ENCODE peak calls at places on chromosome 11, in five cellular contexts. H, F, L, O and D are unnamed samples.

GRCh38 chr11:76810151-76810853 is 27.1 kb downstream of the TSKU start:
- DNase-seq in H (no peak), F (no peak), L (peak), O (no peak), D (no peak)

GRCh38 chr11:17369685-17370243 is 18.2 kb downstream of the NCR3LG1 start:
- DNase-seq in H (no peak), F (no peak), L (no peak), O (no peak), D (no peak)

GRCh38 chr11:9076661-9077060 is 14.7 kb downstream of the SCUBE2 start:
- DNase-seq in H (no peak), F (no peak), L (no peak), O (no peak), D (no peak)

GRCh38 chr11:112656772-112657428 is 304.3 kb upstream of the NCAM1 start:
- DNase-seq in H (no peak), F (no peak), L (no peak), O (no peak), D (no peak)

GRCh38 chr11:91404344-91404743 is 820.3 kb upstream of the FAT3 start:
- DNase-seq in H (no peak), F (no peak), L (no peak), O (no peak), D (no peak)

GRCh38 chr11:124301482-124301881 is 12.3 kb downstream of the OR8D1 start:
- DNase-seq in H (no peak), F (no peak), L (no peak), O (no peak), D (no peak)

GRCh38 chr11:134358165-134358852 is 26.5 kb downstream of the GLB1L2 start:
- DNase-seq in H (no peak), F (no peak), L (no peak), O (no peak), D (no peak)

GRCh38 chr11:118152552-118153471 is at the start of gene SCN4B:
- DNase-seq in H (peak), F (peak), L (no peak), O (peak), D (peak)

GRCh38 chr11:111785886-111786412 is 19.8 kb upstream of the PPP2R1B start:
- DNase-seq in H (no peak), F (no peak), L (no peak), O (no peak), D (no peak)

GRCh38 chr11:117191680-117192400 is 7.3 kb upstream of the TAGLN start:
- DNase-seq in H (no peak), F (no peak), L (no peak), O (no peak), D (no peak)

GRCh38 chr11:128886401-128887119 is 4.6 kb upstream of the KCNJ5 start:
- DNase-seq in H (no peak), F (no peak), L (peak), O (no peak), D (peak)

GRCh38 chr11:117950999-117951961 is 22.1 kb upstream of the TMPRSS13 start:
- DNase-seq in H (no peak), F (no peak), L (no peak), O (no peak), D (no peak)

GRCh38 chr11:35605691-35606090 is 12.6 kb upstream of the FJX1 start:
- DNase-seq in H (peak), F (no peak), L (no peak), O (no peak), D (no peak)

GRCh38 chr11:74134661-74135515 is 35.9 kb downstream of the C2CD3 start:
- DNase-seq in H (no peak), F (no peak), L (no peak), O (no peak), D (no peak)

GRCh38 chr11:134679592-134679991 is 267.6 kb upstream of the B3GAT1 start:
- DNase-seq in H (no peak), F (no peak), L (no peak), O (no peak), D (no peak)

GRCh38 chr11:74138572-74138971 is 32.2 kb downstream of the C2CD3 start:
- DNase-seq in H (no peak), F (peak), L (no peak), O (peak), D (peak)

GRCh38 chr11:100876826-100877545 is 189.9 kb downstream of the ARHGAP42 start:
- DNase-seq in H (no peak), F (no peak), L (peak), O (no peak), D (no peak)

GRCh38 chr11:39541945-39542351 is 1917.5 kb downstream of the LRRC4C start:
- DNase-seq in H (no peak), F (no peak), L (no peak), O (no peak), D (no peak)

GRCh38 chr11:70255717-70256116 is 14.8 kb upstream of the PPFIA1 start:
- DNase-seq in H (no peak), F (no peak), L (no peak), O (no peak), D (no peak)

GRCh38 chr11:73234403-73235181 is 16.5 kb downstream of the P2RY2 start:
- DNase-seq in H (no peak), F (no peak), L (no peak), O (no peak), D (no peak)

GRCh38 chr11:106706355-106706754 is 311.9 kb downstream of the GUCY1A2 start:
- DNase-seq in H (no peak), F (no peak), L (no peak), O (peak), D (no peak)

GRCh38 chr11:19577849-19578619 is 134.6 kb upstream of the NAV2 start:
- DNase-seq in H (peak), F (no peak), L (no peak), O (no peak), D (no peak)

GRCh38 chr11:111538407-111539114 is 2.0 kb upstream of the LAYN start:
- DNase-seq in H (no peak), F (no peak), L (peak), O (no peak), D (no peak)

GRCh38 chr11:73851046-73851764 is 25.4 kb downstream of the COA4 start:
- DNase-seq in H (no peak), F (peak), L (no peak), O (no peak), D (no peak)

GRCh38 chr11:72237112-72237931 is 6.7 kb downstream of the PHOX2A start:
- DNase-seq in H (no peak), F (no peak), L (no peak), O (no peak), D (no peak)

GRCh38 chr11:111329306-111330204 is 31.2 kb downstream of the POU2AF3 start:
- DNase-seq in H (peak), F (no peak), L (no peak), O (no peak), D (peak)

GRCh38 chr11:112784323-112785073 is 176.7 kb upstream of the NCAM1 start:
- DNase-seq in H (peak), F (no peak), L (no peak), O (no peak), D (peak)

GRCh38 chr11:74871037-74871436 is 77.9 kb downstream of the XRRA1 start:
- DNase-seq in H (no peak), F (peak), L (no peak), O (no peak), D (no peak)

GRCh38 chr11:46808804-46809431 is 37.2 kb downstream of the CKAP5 start:
- DNase-seq in H (no peak), F (peak), L (peak), O (peak), D (no peak)

GRCh38 chr11:70669281-70669680 is 271.0 kb downstream of the CTTN start:
- DNase-seq in H (no peak), F (no peak), L (no peak), O (no peak), D (no peak)

GRCh38 chr11:117931971-117932370 is 2.8 kb upstream of the TMPRSS13 start:
- DNase-seq in H (no peak), F (no peak), L (no peak), O (no peak), D (no peak)

GRCh38 chr11:116472661-116473060 is 300.1 kb downstream of the BUD13 start:
- DNase-seq in H (no peak), F (no peak), L (no peak), O (no peak), D (no peak)

GRCh38 chr11:117925198-117925925 is 3.8 kb downstream of the TMPRSS13 start:
- DNase-seq in H (peak), F (no peak), L (peak), O (no peak), D (no peak)

GRCh38 chr11:2551131-2551530 is 106.3 kb downstream of the KCNQ1 start:
- DNase-seq in H (no peak), F (no peak), L (no peak), O (no peak), D (peak)

GRCh38 chr11:34492806-34493414 is 20.7 kb downstream of the ELF5 start:
- DNase-seq in H (no peak), F (peak), L (peak), O (peak), D (peak)

GRCh38 chr11:126246636-126247035 is 22.1 kb downstream of the SRPRA start:
- DNase-seq in H (no peak), F (no peak), L (no peak), O (no peak), D (no peak)

GRCh38 chr11:119167933-119168332 is 592 bp upstream of the NLRX1 start:
- DNase-seq in H (no peak), F (no peak), L (no peak), O (no peak), D (no peak)
- H3K27ac ChIP-seq in H (no peak), F (no peak), L (no peak), O (peak), D (no peak)

DNA sequence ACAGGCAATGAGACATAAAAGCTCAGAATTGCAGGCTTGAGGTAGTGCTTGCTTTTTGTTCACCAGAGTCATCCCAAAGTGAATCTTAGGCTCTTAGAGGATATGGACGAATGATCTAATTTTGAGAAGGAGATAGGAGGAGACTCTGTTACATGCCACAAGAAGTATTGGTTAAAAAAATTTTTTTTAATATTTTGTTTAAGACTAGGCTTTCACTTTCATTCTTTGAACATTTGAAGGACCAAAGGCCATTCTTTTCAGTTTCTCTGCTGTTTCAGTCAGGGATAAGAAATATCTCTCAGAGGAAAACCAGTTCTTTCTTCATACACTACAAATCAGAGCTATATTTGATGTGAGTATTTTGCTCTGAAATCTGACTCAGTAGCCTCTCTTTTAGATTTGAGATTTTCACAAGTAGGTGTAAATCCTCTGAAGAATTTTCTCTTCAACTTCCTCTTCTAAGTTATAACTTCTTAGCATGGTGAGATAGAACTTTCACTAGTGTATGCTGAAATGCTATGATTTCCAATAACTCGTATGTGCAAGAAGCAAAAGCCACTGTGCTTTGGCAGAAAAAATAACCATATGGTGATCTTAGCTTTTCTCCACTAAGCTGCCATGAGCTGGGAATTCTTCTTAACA is 24.1 kb upstream of the FAM181B start:
- DNase-seq in H (no peak), F (no peak), L (peak), O (no peak), D (no peak)
- H3K27ac ChIP-seq in H (no peak), F (no peak), L (peak), O (no peak), D (peak)

GRCh38 chr11:60952742-60953170 is 780 bp upstream of the SLC15A3 start:
- DNase-seq in H (no peak), F (no peak), L (no peak), O (no peak), D (no peak)
- H3K27ac ChIP-seq in H (peak), F (no peak), L (no peak), O (no peak), D (peak)

GRCh38 chr11:102573851-102574250 is 43.3 kb upstream of the MMP7 start:
- DNase-seq in H (no peak), F (no peak), L (no peak), O (no peak), D (no peak)

GRCh38 chr11:102572537-102573220 is 42.1 kb upstream of the MMP7 start:
- DNase-seq in H (no peak), F (no peak), L (no peak), O (no peak), D (no peak)

GRCh38 chr11:102566112-102566511 is 35.6 kb upstream of the MMP7 start:
- DNase-seq in H (no peak), F (no peak), L (no peak), O (no peak), D (no peak)

GRCh38 chr11:102564110-102564509 is 33.6 kb upstream of the MMP7 start:
- DNase-seq in H (no peak), F (peak), L (peak), O (peak), D (no peak)

GRCh38 chr11:102568851-102569250 is 38.3 kb upstream of the MMP7 start:
- DNase-seq in H (no peak), F (no peak), L (no peak), O (no peak), D (no peak)
- H3K27ac ChIP-seq in H (no peak), F (no peak), L (no peak), O (no peak), D (no peak)

GRCh38 chr11:1310315-1310687 is 869 bp upstream of the TOLLIP start:
- DNase-seq in H (no peak), F (no peak), L (peak), O (no peak), D (no peak)
- H3K27ac ChIP-seq in H (peak), F (peak), L (peak), O (peak), D (peak)

DNA sequence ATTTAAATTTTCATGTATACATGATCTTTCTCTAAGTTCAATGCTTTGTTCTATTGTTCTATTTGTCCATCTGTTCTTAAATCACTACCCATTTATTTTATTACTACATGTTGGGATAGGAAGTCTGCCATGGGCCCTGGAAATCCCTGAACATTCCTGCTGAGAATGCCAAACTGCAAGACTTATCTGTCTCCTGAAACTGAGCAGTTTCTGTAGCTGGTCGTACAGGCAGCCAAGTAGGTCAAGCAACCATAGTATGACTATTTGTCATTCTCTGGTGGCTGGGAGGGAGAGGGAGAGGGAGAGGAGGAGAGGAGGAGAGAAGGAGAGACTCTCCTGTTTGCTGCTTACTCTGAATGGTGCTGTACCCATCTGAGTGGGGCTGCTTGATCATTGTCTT is 82.8 kb upstream of the SNX19 start:
- DNase-seq in H (no peak), F (no peak), L (no peak), O (no peak), D (no peak)
- H3K27ac ChIP-seq in H (no peak), F (no peak), L (no peak), O (peak), D (no peak)

DNA sequence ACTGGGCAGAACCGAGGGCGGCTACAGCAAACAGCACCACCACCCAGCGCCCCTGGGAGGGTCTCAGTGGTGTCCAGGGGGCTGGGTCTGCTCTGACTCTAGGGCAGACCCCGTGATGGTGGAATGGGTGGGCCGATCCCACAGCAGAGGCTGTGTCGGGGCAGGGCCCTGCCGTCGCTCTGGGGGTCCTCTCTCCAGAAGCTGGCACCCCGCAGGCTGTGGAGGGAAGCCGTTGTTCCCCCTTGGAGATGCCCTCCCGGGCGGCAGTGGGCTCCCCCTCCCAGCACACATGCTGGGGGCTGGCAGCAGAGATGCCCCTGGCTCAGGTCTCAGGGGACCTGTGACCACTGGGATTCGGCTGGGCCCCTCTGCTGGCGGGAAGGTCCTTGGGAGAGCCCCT is 31.2 kb downstream of the TPCN2 start:
- DNase-seq in H (no peak), F (no peak), L (no peak), O (no peak), D (no peak)
- H3K27ac ChIP-seq in H (no peak), F (no peak), L (no peak), O (peak), D (no peak)